ENCODE peak calls at places on chromosomes 2 and 18, in four cellular contexts. One of them, this sample, is unnamed.

GRCh38 chr18:12702221-12703095 is at the start of the genes CEP76 and PSMG2:
- DNase-seq in K562: peak
- DNase-seq in GM12878: peak
- DNase-seq in HepG2: peak
- DNase-seq in this sample: peak

GRCh38 chr2:159188449-159188848 is 98.1 kb downstream of the WDSUB1 start:
- DNase-seq in K562: no peak
- DNase-seq in GM12878: no peak
- DNase-seq in HepG2: no peak
- DNase-seq in this sample: no peak

GRCh38 chr2:19349911-19350677 is 8.3 kb downstream of the OSR1 start:
- DNase-seq in K562: peak
- DNase-seq in GM12878: no peak
- DNase-seq in HepG2: peak
- DNase-seq in this sample: peak

GRCh38 chr2:213932-214693 is 49.7 kb downstream of the SH3YL1 start:
- DNase-seq in K562: no peak
- DNase-seq in GM12878: no peak
- DNase-seq in HepG2: no peak
- DNase-seq in this sample: no peak

GRCh38 chr2:220043993-220044335 is 416.5 kb downstream of the SLC4A3 start:
- DNase-seq in K562: no peak
- DNase-seq in GM12878: no peak
- DNase-seq in HepG2: no peak
- DNase-seq in this sample: no peak

GRCh38 chr2:178859760-178860159 is 52.5 kb upstream of the TTN start:
- DNase-seq in K562: no peak
- DNase-seq in GM12878: no peak
- DNase-seq in HepG2: no peak
- DNase-seq in this sample: no peak

GRCh38 chr2:233037078-233037477 is 4.6 kb downstream of the NEU2 start:
- DNase-seq in K562: no peak
- DNase-seq in GM12878: no peak
- DNase-seq in HepG2: no peak
- DNase-seq in this sample: no peak

GRCh38 chr18:47756364-47757016 is 174.0 kb downstream of the SMAD2 start:
- DNase-seq in K562: peak
- DNase-seq in GM12878: no peak
- DNase-seq in HepG2: peak
- DNase-seq in this sample: peak

GRCh38 chr18:59323931-59324622 is 5.6 kb upstream of the CPLX4 start:
- DNase-seq in K562: no peak
- DNase-seq in GM12878: no peak
- DNase-seq in HepG2: no peak
- DNase-seq in this sample: no peak

GRCh38 chr2:30346475-30347169 is 100.4 kb upstream of the LCLAT1 start:
- DNase-seq in K562: no peak
- DNase-seq in GM12878: no peak
- DNase-seq in HepG2: no peak
- DNase-seq in this sample: peak

GRCh38 chr2:145006957-145007672 is 487.2 kb upstream of the ZEB2 start:
- DNase-seq in K562: no peak
- DNase-seq in GM12878: no peak
- DNase-seq in HepG2: no peak
- DNase-seq in this sample: no peak

GRCh38 chr2:12555012-12555645 is 161.6 kb upstream of the TRIB2 start:
- DNase-seq in K562: peak
- DNase-seq in GM12878: no peak
- DNase-seq in HepG2: no peak
- DNase-seq in this sample: no peak

GRCh38 chr2:26352892-26353291 is 6.3 kb upstream of the ADGRF3 start:
- DNase-seq in K562: peak
- DNase-seq in GM12878: no peak
- DNase-seq in HepG2: no peak
- DNase-seq in this sample: no peak

GRCh38 chr18:24397131-24397693 is 412 bp downstream of the OSBPL1A start:
- DNase-seq in K562: no peak
- DNase-seq in GM12878: no peak
- DNase-seq in HepG2: no peak
- DNase-seq in this sample: no peak

GRCh38 chr2:9278439-9278838 is 71.8 kb downstream of the ASAP2 start:
- DNase-seq in K562: no peak
- DNase-seq in GM12878: no peak
- DNase-seq in HepG2: no peak
- DNase-seq in this sample: no peak

GRCh38 chr18:2657788-2658458 is 2.4 kb downstream of the SMCHD1 start:
- DNase-seq in K562: no peak
- DNase-seq in GM12878: no peak
- DNase-seq in HepG2: peak
- DNase-seq in this sample: no peak

GRCh38 chr2:78498125-78498524 is 527.4 kb upstream of the REG3G start:
- DNase-seq in K562: no peak
- DNase-seq in GM12878: no peak
- DNase-seq in HepG2: no peak
- DNase-seq in this sample: no peak

GRCh38 chr2:177124371-177124770 is 88.2 kb upstream of the HNRNPA3 start:
- DNase-seq in K562: no peak
- DNase-seq in GM12878: no peak
- DNase-seq in HepG2: no peak
- DNase-seq in this sample: no peak

GRCh38 chr18:45590060-45590537 is 25.2 kb upstream of the SLC14A2 start:
- DNase-seq in K562: no peak
- DNase-seq in GM12878: no peak
- DNase-seq in HepG2: no peak
- DNase-seq in this sample: no peak

GRCh38 chr18:45588284-45588683 is 27.0 kb upstream of the SLC14A2 start:
- DNase-seq in K562: no peak
- DNase-seq in GM12878: no peak
- DNase-seq in HepG2: no peak
- DNase-seq in this sample: no peak

GRCh38 chr18:45589559-45590041 is 25.7 kb upstream of the SLC14A2 start:
- DNase-seq in K562: no peak
- DNase-seq in GM12878: no peak
- DNase-seq in HepG2: no peak
- DNase-seq in this sample: no peak

GRCh38 chr18:45590546-45590945 is 24.7 kb upstream of the SLC14A2 start:
- DNase-seq in K562: no peak
- DNase-seq in GM12878: no peak
- DNase-seq in HepG2: no peak
- DNase-seq in this sample: no peak

DNA sequence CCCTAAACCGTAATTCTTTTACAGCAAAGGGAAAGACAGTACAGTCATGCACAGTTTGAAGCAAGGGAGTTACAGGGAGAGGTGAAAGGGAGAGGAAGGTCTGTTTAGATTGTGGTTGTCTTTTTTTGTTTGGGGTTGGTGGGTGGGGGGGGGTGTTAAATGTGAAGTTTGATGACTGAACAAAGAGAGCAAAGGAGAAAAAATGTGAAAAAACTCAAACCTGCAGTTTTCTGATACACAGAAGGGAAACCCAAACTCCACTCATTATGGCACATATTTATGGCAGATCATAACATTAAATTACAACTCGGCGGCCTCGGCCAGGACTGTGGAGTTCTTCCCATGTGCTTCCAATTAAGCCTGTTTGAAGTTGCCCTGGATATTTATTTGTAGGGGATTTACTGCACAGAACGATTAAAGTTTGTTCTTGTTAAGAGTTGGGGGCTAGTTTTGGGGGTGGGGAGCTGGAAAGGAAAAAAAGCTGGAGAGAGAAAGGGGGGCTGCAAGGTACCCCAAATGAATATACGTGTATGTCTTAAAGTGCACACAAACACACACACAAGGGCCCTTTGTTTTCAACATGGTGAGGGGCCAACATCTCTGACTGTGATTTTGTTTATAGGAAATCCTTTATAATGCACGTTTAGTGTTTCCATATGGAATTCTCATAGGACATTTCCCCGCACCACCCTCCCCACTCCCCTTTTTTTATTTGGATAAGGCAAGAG is 26.3 kb upstream of the SLC14A2 start:
- DNase-seq in K562: no peak
- DNase-seq in GM12878: no peak
- DNase-seq in HepG2: no peak
- DNase-seq in this sample: no peak
- TF ChIP-seq CREB1 in K562: no peak
- TF ChIP-seq CREB1 in GM12878: no peak
- TF ChIP-seq CREB1 in HepG2: no peak
- TF ChIP-seq CREB1 in this sample: no peak

GRCh38 chr2:102619414-102620319 is at the start of gene SLC9A2:
- DNase-seq in K562: peak
- DNase-seq in GM12878: no peak
- DNase-seq in HepG2: no peak
- DNase-seq in this sample: peak
- TF ChIP-seq SP1 in K562: no peak
- TF ChIP-seq SP1 in GM12878: no peak
- TF ChIP-seq SP1 in HepG2: no peak
- TF ChIP-seq SP1 in this sample: no peak

GRCh38 chr2:10406016-10406415 is 42.1 kb downstream of the ODC1 start:
- DNase-seq in K562: no peak
- DNase-seq in GM12878: no peak
- DNase-seq in HepG2: no peak
- DNase-seq in this sample: no peak

GRCh38 chr2:10405441-10405840 is 42.7 kb downstream of the ODC1 start:
- DNase-seq in K562: no peak
- DNase-seq in GM12878: no peak
- DNase-seq in HepG2: no peak
- DNase-seq in this sample: no peak

GRCh38 chr2:10406491-10406890 is 41.6 kb downstream of the ODC1 start:
- DNase-seq in K562: no peak
- DNase-seq in GM12878: no peak
- DNase-seq in HepG2: no peak
- DNase-seq in this sample: no peak

GRCh38 chr2:10402652-10403215 is 45.4 kb downstream of the ODC1 start:
- DNase-seq in K562: no peak
- DNase-seq in GM12878: no peak
- DNase-seq in HepG2: no peak
- DNase-seq in this sample: no peak

DNA sequence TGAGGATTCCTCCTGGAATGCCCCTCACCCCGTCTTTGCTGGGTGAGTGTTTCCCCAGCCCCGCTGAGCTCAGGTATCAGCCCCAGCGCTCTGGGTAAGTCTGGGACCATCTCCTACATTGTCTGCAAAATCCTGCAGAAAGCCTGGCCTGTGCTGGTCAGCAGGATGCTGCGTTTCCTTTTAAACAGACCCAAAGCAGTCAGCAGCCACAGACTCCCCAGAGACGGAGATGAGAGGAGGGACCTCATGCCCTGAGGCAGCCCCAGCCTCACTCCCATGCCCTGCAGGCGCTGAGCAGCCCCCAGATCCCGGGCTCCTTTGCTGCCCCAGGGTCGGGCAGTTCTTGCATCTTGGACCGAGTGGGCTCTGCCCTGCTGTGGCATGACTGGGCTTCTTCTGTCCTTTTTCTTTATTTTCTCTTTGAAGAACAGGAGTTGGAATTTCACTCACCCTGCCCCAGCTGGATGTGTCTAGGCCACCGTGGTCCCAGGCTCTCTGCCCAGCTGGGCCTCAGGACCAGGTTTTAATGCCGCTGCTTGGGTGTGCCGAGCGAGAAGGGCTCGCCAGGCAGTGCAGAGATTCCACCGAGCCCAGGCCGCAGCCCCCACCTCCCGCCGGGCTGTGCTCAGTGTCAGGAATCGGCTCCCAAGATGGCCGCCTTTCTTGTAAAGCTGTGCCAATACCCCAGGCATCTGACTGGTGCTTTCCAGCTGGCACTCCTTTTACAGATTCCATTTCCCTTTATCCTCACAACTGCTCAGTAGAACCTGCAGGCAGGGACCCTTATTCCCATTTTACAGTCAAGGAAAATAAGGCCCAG is 43.6 kb downstream of the ODC1 start:
- DNase-seq in K562: no peak
- DNase-seq in GM12878: no peak
- DNase-seq in HepG2: no peak
- DNase-seq in this sample: no peak
- TF ChIP-seq CREM in K562: no peak
- TF ChIP-seq CREM in GM12878: no peak
- TF ChIP-seq CREM in HepG2: no peak
- TF ChIP-seq CREM in this sample: no peak

DNA sequence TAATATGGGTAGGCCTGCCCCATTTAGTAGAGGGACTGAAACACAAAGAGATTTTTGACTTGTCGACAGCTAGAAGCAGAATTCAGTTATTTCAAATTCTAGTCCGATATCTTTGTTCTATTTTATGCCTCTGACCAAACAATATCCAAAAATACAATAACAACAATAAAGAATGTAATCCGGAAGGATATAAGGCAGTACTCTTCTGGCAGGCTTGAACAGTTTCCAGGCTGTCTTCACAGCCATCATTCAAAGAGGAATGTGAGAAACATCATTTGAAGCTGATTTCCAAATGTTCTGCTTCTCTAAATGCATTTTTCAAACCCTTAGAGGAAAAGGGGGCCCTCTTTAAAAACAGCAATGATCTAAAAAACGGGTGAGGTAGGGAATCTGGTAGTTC is 36.7 kb upstream of the SPTBN1 start:
- DNase-seq in K562: no peak
- DNase-seq in GM12878: no peak
- DNase-seq in HepG2: no peak
- DNase-seq in this sample: no peak
- TF ChIP-seq CREB1 in K562: no peak
- TF ChIP-seq CREB1 in GM12878: no peak
- TF ChIP-seq CREB1 in HepG2: no peak
- TF ChIP-seq CREB1 in this sample: no peak

GRCh38 chr2:54430649-54431048 is 25.5 kb upstream of the SPTBN1 start:
- DNase-seq in K562: no peak
- DNase-seq in GM12878: no peak
- DNase-seq in HepG2: no peak
- DNase-seq in this sample: no peak

GRCh38 chr2:54432181-54433020 is 23.7 kb upstream of the SPTBN1 start:
- DNase-seq in K562: no peak
- DNase-seq in GM12878: no peak
- DNase-seq in HepG2: no peak
- DNase-seq in this sample: no peak

GRCh38 chr2:54429811-54430600 is 26.1 kb upstream of the SPTBN1 start:
- DNase-seq in K562: peak
- DNase-seq in GM12878: no peak
- DNase-seq in HepG2: no peak
- DNase-seq in this sample: no peak

GRCh38 chr2:54428401-54428800 is 27.7 kb upstream of the SPTBN1 start:
- DNase-seq in K562: no peak
- DNase-seq in GM12878: no peak
- DNase-seq in HepG2: no peak
- DNase-seq in this sample: no peak

DNA sequence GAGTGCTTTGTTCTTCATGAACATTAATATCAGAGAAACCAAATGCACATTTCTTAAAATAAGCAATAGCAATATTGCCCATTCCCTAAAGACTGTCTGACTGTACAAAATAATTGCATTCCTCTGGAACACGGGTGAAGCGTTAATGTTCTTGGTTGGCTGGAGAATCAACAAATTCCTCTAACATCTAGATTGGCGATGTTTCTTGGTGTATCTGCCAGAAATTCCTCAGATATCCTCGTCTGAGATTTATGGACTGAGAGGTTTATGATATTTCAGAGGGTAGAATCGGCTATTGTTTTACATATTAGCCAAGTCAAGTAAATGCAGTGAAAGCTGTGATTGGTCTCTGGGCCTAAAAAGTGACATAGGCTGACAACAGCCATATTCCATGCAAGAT is 27.1 kb upstream of the SPTBN1 start:
- DNase-seq in K562: no peak
- DNase-seq in GM12878: no peak
- DNase-seq in HepG2: no peak
- DNase-seq in this sample: no peak
- TF ChIP-seq SP1 in K562: no peak
- TF ChIP-seq SP1 in GM12878: no peak
- TF ChIP-seq SP1 in HepG2: no peak
- TF ChIP-seq SP1 in this sample: no peak